ENCODE peak calls at places on chromosomes 4 and X, in four cellular contexts. One of them, this sample, is unnamed.
A peak's percentile ranks its signal among the peaks of the same experiment; 100 is the strongest.

GRCh38 chrX:46770817-46771163 is 11.9 kb upstream of the SLC9A7 start:
- DNase-seq in heart left ventricle: no peak
- DNase-seq in cardiac fibroblast: peak; percentile 65
- DNase-seq in glutamatergic neuron: no peak
- DNase-seq in this sample: peak; percentile 46

GRCh38 chrX:51975360-51975759 is 81.9 kb downstream of the MAGED1 start:
- DNase-seq in cardiac fibroblast: no peak
- DNase-seq in heart left ventricle: no peak
- DNase-seq in glutamatergic neuron: no peak
- DNase-seq in this sample: no peak

GRCh38 chr4:33482773-33483172 is 2761.5 kb downstream of the ARAP2 start:
- DNase-seq in heart left ventricle: no peak
- DNase-seq in cardiac fibroblast: no peak
- DNase-seq in glutamatergic neuron: no peak
- DNase-seq in this sample: no peak

GRCh38 chr4:19739101-19739651 is 512.5 kb upstream of the SLIT2 start:
- DNase-seq in heart left ventricle: no peak
- DNase-seq in glutamatergic neuron: no peak
- DNase-seq in cardiac fibroblast: peak; percentile 89
- DNase-seq in this sample: peak; percentile 91

GRCh38 chr4:46804781-46805413 is 104.1 kb downstream of the COX7B2 start:
- DNase-seq in glutamatergic neuron: no peak
- DNase-seq in heart left ventricle: no peak
- DNase-seq in cardiac fibroblast: no peak
- DNase-seq in this sample: no peak

GRCh38 chr4:119517361-119518229 is 111.0 kb downstream of the PDE5A start:
- DNase-seq in cardiac fibroblast: peak; percentile 57
- DNase-seq in glutamatergic neuron: no peak
- DNase-seq in heart left ventricle: no peak
- DNase-seq in this sample: no peak

GRCh38 chrX:111182938-111183337 is 86.9 kb downstream of the PAK3 start:
- DNase-seq in glutamatergic neuron: no peak
- DNase-seq in heart left ventricle: no peak
- DNase-seq in cardiac fibroblast: no peak
- DNase-seq in this sample: no peak

GRCh38 chrX:123860506-123860840 is 620 bp downstream of the XIAP start:
- DNase-seq in cardiac fibroblast: no peak
- DNase-seq in glutamatergic neuron: no peak
- DNase-seq in heart left ventricle: no peak
- DNase-seq in this sample: no peak

GRCh38 chrX:36642052-36642451 is 366.1 kb upstream of the FAM47C start:
- DNase-seq in glutamatergic neuron: no peak
- DNase-seq in cardiac fibroblast: no peak
- DNase-seq in heart left ventricle: no peak
- DNase-seq in this sample: no peak

GRCh38 chrX:54994099-54994498 is at the start of gene PFKFB1:
- DNase-seq in heart left ventricle: no peak
- DNase-seq in cardiac fibroblast: no peak
- DNase-seq in glutamatergic neuron: no peak
- DNase-seq in this sample: no peak

GRCh38 chr4:76905521-76905920 is 7.6 kb upstream of the SOWAHB start:
- DNase-seq in glutamatergic neuron: no peak
- DNase-seq in cardiac fibroblast: peak; percentile 35
- DNase-seq in heart left ventricle: no peak
- DNase-seq in this sample: peak; percentile 15

GRCh38 chr4:65393078-65393477 is 277.2 kb downstream of the EPHA5 start:
- DNase-seq in glutamatergic neuron: no peak
- DNase-seq in cardiac fibroblast: no peak
- DNase-seq in heart left ventricle: no peak
- DNase-seq in this sample: no peak

GRCh38 chrX:107894038-107894437 is 68.4 kb downstream of the MID2 start:
- DNase-seq in glutamatergic neuron: no peak
- DNase-seq in cardiac fibroblast: peak; percentile 55
- DNase-seq in heart left ventricle: no peak
- DNase-seq in this sample: peak; percentile 3

GRCh38 chr4:168028568-168028967 is 63.8 kb upstream of the ANXA10 start:
- DNase-seq in heart left ventricle: no peak
- DNase-seq in glutamatergic neuron: no peak
- DNase-seq in cardiac fibroblast: peak; percentile 22
- DNase-seq in this sample: no peak

GRCh38 chr4:111510535-111510934 is 634.7 kb upstream of the FAM241A start:
- DNase-seq in glutamatergic neuron: no peak
- DNase-seq in heart left ventricle: no peak
- DNase-seq in cardiac fibroblast: no peak
- DNase-seq in this sample: no peak

DNA sequence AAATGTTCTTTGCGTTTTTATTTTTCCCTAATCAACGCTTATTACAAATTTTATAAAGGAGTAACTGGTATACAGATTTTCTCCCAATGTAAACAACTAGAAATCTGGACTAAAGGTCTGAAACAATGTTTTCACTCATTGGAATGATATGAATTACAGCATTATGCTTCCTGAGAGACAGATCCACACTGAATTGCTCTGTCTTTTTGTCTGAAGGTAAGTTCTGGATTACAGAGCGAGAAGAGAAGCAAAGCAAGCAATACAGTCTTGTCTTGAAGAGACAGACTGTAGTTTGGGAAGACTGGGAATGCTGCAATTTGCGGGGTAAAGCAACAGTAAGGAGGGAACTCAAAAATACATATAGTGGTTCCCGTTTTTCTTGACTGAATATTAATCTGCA is 262.2 kb upstream of the PABPC4L start:
- DNase-seq in heart left ventricle: no peak
- DNase-seq in glutamatergic neuron: no peak
- DNase-seq in cardiac fibroblast: no peak
- DNase-seq in this sample: no peak
- TF ChIP-seq CTCF in heart left ventricle: no peak
- TF ChIP-seq CTCF in glutamatergic neuron: no peak
- TF ChIP-seq CTCF in cardiac fibroblast: no peak
- TF ChIP-seq CTCF in this sample: no peak

GRCh38 chr4:100114909-100115308 is 75.4 kb downstream of the DDIT4L start:
- DNase-seq in cardiac fibroblast: no peak
- DNase-seq in glutamatergic neuron: no peak
- DNase-seq in heart left ventricle: no peak
- DNase-seq in this sample: no peak

GRCh38 chr4:100118213-100118612 is 72.1 kb downstream of the DDIT4L start:
- DNase-seq in heart left ventricle: no peak
- DNase-seq in cardiac fibroblast: no peak
- DNase-seq in glutamatergic neuron: no peak
- DNase-seq in this sample: no peak

GRCh38 chr4:100113732-100114131 is 76.5 kb downstream of the DDIT4L start:
- DNase-seq in heart left ventricle: no peak
- DNase-seq in cardiac fibroblast: no peak
- DNase-seq in glutamatergic neuron: no peak
- DNase-seq in this sample: no peak

GRCh38 chr4:100117749-100118148 is 72.5 kb downstream of the DDIT4L start:
- DNase-seq in cardiac fibroblast: peak; percentile 13
- DNase-seq in heart left ventricle: no peak
- DNase-seq in glutamatergic neuron: no peak
- DNase-seq in this sample: no peak
- TF ChIP-seq CTCF in cardiac fibroblast: no peak
- TF ChIP-seq CTCF in heart left ventricle: no peak
- TF ChIP-seq CTCF in glutamatergic neuron: no peak
- TF ChIP-seq CTCF in this sample: no peak

GRCh38 chr4:37794046-37794445 is 32.4 kb upstream of the PGM2 start:
- DNase-seq in glutamatergic neuron: no peak
- DNase-seq in cardiac fibroblast: no peak
- DNase-seq in heart left ventricle: peak; percentile 34
- DNase-seq in this sample: no peak

GRCh38 chr4:37793562-37793961 is 32.9 kb upstream of the PGM2 start:
- DNase-seq in glutamatergic neuron: no peak
- DNase-seq in heart left ventricle: no peak
- DNase-seq in cardiac fibroblast: peak; percentile 49
- DNase-seq in this sample: no peak

GRCh38 chr4:37792241-37792640 is 34.2 kb upstream of the PGM2 start:
- DNase-seq in cardiac fibroblast: no peak
- DNase-seq in glutamatergic neuron: no peak
- DNase-seq in heart left ventricle: no peak
- DNase-seq in this sample: no peak

GRCh38 chr4:37788782-37789181 is 37.7 kb upstream of the PGM2 start:
- DNase-seq in heart left ventricle: no peak
- DNase-seq in glutamatergic neuron: no peak
- DNase-seq in cardiac fibroblast: no peak
- DNase-seq in this sample: no peak
- TF ChIP-seq CTCF in heart left ventricle: no peak
- TF ChIP-seq CTCF in glutamatergic neuron: no peak
- TF ChIP-seq CTCF in cardiac fibroblast: no peak
- TF ChIP-seq CTCF in this sample: no peak

GRCh38 chrX:149512225-149512885 is 7.2 kb upstream of the IDS start:
- DNase-seq in heart left ventricle: peak; percentile 38
- DNase-seq in cardiac fibroblast: peak; percentile 64
- DNase-seq in glutamatergic neuron: peak; percentile 51
- DNase-seq in this sample: no peak
- TF ChIP-seq CTCF in heart left ventricle: peak; percentile 45
- TF ChIP-seq CTCF in cardiac fibroblast: peak; percentile 66
- TF ChIP-seq CTCF in glutamatergic neuron: peak; percentile 61
- TF ChIP-seq CTCF in this sample: peak; percentile 60

GRCh38 chr4:110216079-110216478 is 17.7 kb upstream of the ELOVL6 start:
- DNase-seq in glutamatergic neuron: no peak
- DNase-seq in cardiac fibroblast: peak; percentile 5
- DNase-seq in heart left ventricle: no peak
- DNase-seq in this sample: no peak

GRCh38 chr4:110211770-110212061 is 13.3 kb upstream of the ELOVL6 start:
- DNase-seq in glutamatergic neuron: no peak
- DNase-seq in heart left ventricle: no peak
- DNase-seq in cardiac fibroblast: no peak
- DNase-seq in this sample: no peak

GRCh38 chr4:110207233-110207632 is 8.8 kb upstream of the ELOVL6 start:
- DNase-seq in glutamatergic neuron: no peak
- DNase-seq in heart left ventricle: no peak
- DNase-seq in cardiac fibroblast: no peak
- DNase-seq in this sample: no peak

GRCh38 chr4:110208419-110208818 is 10.0 kb upstream of the ELOVL6 start:
- DNase-seq in heart left ventricle: no peak
- DNase-seq in glutamatergic neuron: no peak
- DNase-seq in cardiac fibroblast: no peak
- DNase-seq in this sample: no peak

DNA sequence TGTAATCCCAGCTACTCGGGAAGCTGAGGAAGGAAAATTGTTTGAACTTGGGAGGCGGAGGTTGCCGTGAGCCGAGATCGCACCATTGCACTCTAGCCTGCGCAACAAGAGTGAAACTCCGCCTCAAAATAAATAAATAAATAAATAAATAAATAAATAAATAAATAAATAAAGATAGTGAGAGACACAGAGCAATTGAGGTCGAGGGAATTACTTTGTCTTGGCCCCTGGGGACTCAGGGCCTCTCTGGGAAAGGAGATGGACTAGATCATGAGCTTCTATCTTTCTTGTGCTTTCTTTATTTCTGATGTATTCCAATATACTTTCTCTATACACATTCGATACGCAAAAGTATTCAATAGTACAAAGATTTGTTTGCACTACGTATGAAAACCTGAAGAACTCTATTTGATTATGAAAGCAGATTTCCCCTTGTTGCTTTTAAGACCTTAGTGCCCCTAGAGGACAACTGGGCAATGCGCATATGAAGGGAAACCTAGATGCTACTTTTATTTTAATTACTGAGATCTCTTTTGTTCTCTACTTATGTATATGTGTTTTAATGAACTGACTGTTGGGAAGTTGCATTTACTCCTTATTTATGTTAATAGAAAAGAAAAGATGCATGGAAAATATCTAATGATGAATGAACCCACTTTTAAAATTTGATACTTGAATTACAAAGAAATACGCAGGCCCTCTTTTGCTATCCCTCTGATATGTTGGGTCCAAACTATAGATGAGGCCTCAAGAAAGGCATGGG is 12.8 kb upstream of the ELOVL6 start:
- DNase-seq in glutamatergic neuron: no peak
- DNase-seq in cardiac fibroblast: peak; percentile 70
- DNase-seq in heart left ventricle: no peak
- DNase-seq in this sample: peak; percentile 29
- TF ChIP-seq CTCF in glutamatergic neuron: peak; percentile 75
- TF ChIP-seq CTCF in cardiac fibroblast: peak; percentile 85
- TF ChIP-seq CTCF in heart left ventricle: peak; percentile 64
- TF ChIP-seq CTCF in this sample: peak; percentile 80

GRCh38 chrX:131779313-131779712 is 235.4 kb downstream of the OR13H1 start:
- DNase-seq in glutamatergic neuron: no peak
- DNase-seq in heart left ventricle: no peak
- DNase-seq in cardiac fibroblast: no peak
- DNase-seq in this sample: no peak

GRCh38 chrX:131783555-131784338 is 239.4 kb upstream of the STK26 start:
- DNase-seq in heart left ventricle: peak; percentile 58
- DNase-seq in cardiac fibroblast: no peak
- DNase-seq in glutamatergic neuron: no peak
- DNase-seq in this sample: peak; percentile 92

GRCh38 chrX:131778269-131779218 is 234.7 kb downstream of the OR13H1 start:
- DNase-seq in cardiac fibroblast: no peak
- DNase-seq in glutamatergic neuron: no peak
- DNase-seq in heart left ventricle: peak; percentile 53
- DNase-seq in this sample: peak; percentile 78
- TF ChIP-seq CTCF in cardiac fibroblast: no peak
- TF ChIP-seq CTCF in glutamatergic neuron: no peak
- TF ChIP-seq CTCF in heart left ventricle: peak; percentile 25
- TF ChIP-seq CTCF in this sample: peak; percentile 29

GRCh38 chr4:93897559-93897958 is 69.0 kb downstream of the ATOH1 start:
- DNase-seq in cardiac fibroblast: peak; percentile 0
- DNase-seq in heart left ventricle: no peak
- DNase-seq in glutamatergic neuron: no peak
- DNase-seq in this sample: no peak
- TF ChIP-seq CTCF in cardiac fibroblast: no peak
- TF ChIP-seq CTCF in heart left ventricle: peak; percentile 20
- TF ChIP-seq CTCF in glutamatergic neuron: no peak
- TF ChIP-seq CTCF in this sample: peak; percentile 19

DNA sequence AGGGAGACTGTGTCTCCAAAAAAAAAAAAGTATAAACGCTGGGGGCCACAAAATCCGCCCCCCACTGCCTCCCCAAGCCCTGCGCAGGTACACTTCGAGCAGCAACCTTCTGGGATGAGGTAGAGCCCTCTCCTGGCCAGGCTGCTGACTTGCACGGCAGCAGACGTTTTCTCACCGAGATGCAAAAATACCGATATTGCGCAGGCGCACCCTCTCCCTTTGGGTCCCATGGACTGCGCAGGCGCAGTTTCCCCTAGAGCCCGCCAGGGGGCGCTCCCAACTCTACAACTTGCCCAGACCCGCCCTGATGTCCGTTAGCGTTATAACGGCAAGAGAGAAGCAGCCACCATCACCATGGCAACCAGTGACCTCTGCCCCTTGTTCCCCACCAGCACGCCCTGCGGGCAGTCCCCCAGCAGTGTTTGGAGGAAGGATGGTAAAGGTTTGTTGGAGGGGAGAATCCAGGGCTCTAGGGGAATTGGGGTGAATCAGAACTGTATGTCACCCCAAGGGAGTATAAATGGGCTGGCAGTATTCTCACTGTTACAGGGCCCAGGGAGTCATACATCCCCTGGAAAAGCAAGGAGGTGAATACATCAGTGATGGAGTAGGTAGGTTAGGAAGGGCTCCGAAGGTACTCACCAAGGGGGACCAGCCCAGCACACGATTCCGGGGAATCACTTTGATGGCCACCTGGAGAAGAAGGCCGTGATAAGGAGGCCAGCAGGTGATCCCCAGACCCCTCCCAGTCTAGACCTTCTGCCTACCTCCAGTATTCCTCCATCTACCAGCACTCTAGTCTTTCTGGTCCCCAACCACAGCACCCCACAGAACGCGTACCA is 1.5 kb downstream of the PIM2 start:
- DNase-seq in glutamatergic neuron: peak; percentile 85
- DNase-seq in heart left ventricle: peak; percentile 86
- DNase-seq in cardiac fibroblast: peak; percentile 91
- DNase-seq in this sample: peak; percentile 65
- TF ChIP-seq CTCF in glutamatergic neuron: peak; percentile 93
- TF ChIP-seq CTCF in heart left ventricle: peak; percentile 95
- TF ChIP-seq CTCF in cardiac fibroblast: peak; percentile 88
- TF ChIP-seq CTCF in this sample: peak; percentile 91

GRCh38 chr4:94356444-94356843 is 13.8 kb upstream of the HPGDS start:
- DNase-seq in heart left ventricle: no peak
- DNase-seq in cardiac fibroblast: no peak
- DNase-seq in glutamatergic neuron: no peak
- DNase-seq in this sample: no peak
- TF ChIP-seq CTCF in heart left ventricle: no peak
- TF ChIP-seq CTCF in cardiac fibroblast: no peak
- TF ChIP-seq CTCF in glutamatergic neuron: no peak
- TF ChIP-seq CTCF in this sample: no peak

This sample was measured in astrocyte of the cerebellum.